ENCODE peak calls at places on chromosome 10, in four cellular contexts. B is skeletal muscle cell, C is HFFc6, R is mesothelial cell of epicardium. Z is an unnamed sample.

GRCh38 chr10:3526721-3527120 is 258.3 kb downstream of the KLF6 start:
- DNase-seq in B (peak; percentile 78), C (peak; percentile 82), R (no peak), Z (peak; percentile 77)

GRCh38 chr10:72424561-72424960 is 69.8 kb upstream of the DNAJB12 start:
- DNase-seq in B (no peak), C (no peak), R (no peak), Z (no peak)

GRCh38 chr10:101772017-101772894 is 3.7 kb downstream of the FGF8 start:
- DNase-seq in B (no peak), C (no peak), R (no peak), Z (no peak)

GRCh38 chr10:5858811-5859210 is 30.9 kb downstream of the ANKRD16 start:
- DNase-seq in B (no peak), C (no peak), R (no peak), Z (no peak)

GRCh38 chr10:122199070-122199469 is 72.0 kb upstream of the BTBD16 start:
- DNase-seq in B (no peak), C (no peak), R (no peak), Z (no peak)

GRCh38 chr10:17009228-17009700 is 120.3 kb downstream of the CUBN start:
- DNase-seq in B (no peak), C (peak; percentile 83), R (no peak), Z (no peak)

GRCh38 chr10:28480566-28480965 is 52.4 kb upstream of the WAC start:
- DNase-seq in B (no peak), C (no peak), R (no peak), Z (no peak)

GRCh38 chr10:69107667-69108066 is 16.3 kb upstream of the VPS26A start:
- DNase-seq in B (no peak), C (no peak), R (no peak), Z (no peak)

GRCh38 chr10:35378547-35379210 is 42.4 kb downstream of the CCNY start:
- DNase-seq in B (peak; percentile 55), C (no peak), R (no peak), Z (no peak)

GRCh38 chr10:14412624-14413023 is 81.9 kb upstream of the FRMD4A start:
- DNase-seq in B (no peak), C (no peak), R (no peak), Z (no peak)